ENCODE peak calls at places on chromosomes 11 and 22, in ten cellular contexts. X is AG10803, N is brain microvascular endothelial cell, U is thoracic aorta, L is fibroblast of mammary gland, G is astrocyte of the spinal cord, P is Peyer's patch, C is choroid plexus epithelial cell, B is uterus, W is bronchial epithelial cell. M is an unnamed sample.

GRCh38 chr11:105179542-105180278 is 40.1 kb upstream of the CARD18 start:
- DNase-seq in X (no peak), N (no peak), U (no peak), L (no peak), G (no peak), P (no peak), C (peak), B (no peak), W (no peak), M (no peak)

GRCh38 chr22:42202669-42203068 is 67.8 kb downstream of the TCF20 start:
- DNase-seq in X (peak), N (peak), U (no peak), L (peak), G (peak), P (no peak), C (peak), B (no peak), W (no peak), M (peak)

GRCh38 chr22:47564651-47565050 is 802.2 kb downstream of the TBC1D22A start:
- DNase-seq in X (no peak), N (no peak), U (no peak), L (no peak), G (no peak), P (no peak), C (no peak), B (no peak), W (no peak), M (no peak)

GRCh38 chr11:131025421-131026126 is 109.3 kb upstream of the SNX19 start:
- DNase-seq in X (no peak), N (no peak), U (no peak), L (no peak), G (no peak), P (no peak), C (no peak), B (no peak), W (no peak), M (no peak)

GRCh38 chr22:49973018-49973965 is 12.7 kb downstream of the PIM3 start:
- DNase-seq in X (peak), N (no peak), U (no peak), L (no peak), G (no peak), P (no peak), C (no peak), B (no peak), W (no peak), M (no peak)

GRCh38 chr11:59545179-59546020 is 34.1 kb downstream of the OR4D9 start:
- DNase-seq in X (no peak), N (peak), U (no peak), L (peak), G (peak), P (no peak), C (peak), B (no peak), W (peak), M (no peak)

GRCh38 chr22:46660604-46661201 is 40.5 kb downstream of the GRAMD4 start:
- DNase-seq in X (no peak), N (no peak), U (no peak), L (no peak), G (no peak), P (peak), C (no peak), B (no peak), W (no peak), M (no peak)

GRCh38 chr11:83175815-83176214 is 17.7 kb upstream of the ANKRD42 start:
- DNase-seq in X (no peak), N (no peak), U (no peak), L (no peak), G (no peak), P (peak), C (no peak), B (no peak), W (no peak), M (no peak)

GRCh38 chr11:67372993-67373915 is at the start of gene CLCF1:
- DNase-seq in X (peak), N (peak), U (no peak), L (peak), G (peak), P (peak), C (peak), B (peak), W (peak), M (no peak)

GRCh38 chr11:71201231-71201630 is 51.1 kb downstream of the SHANK2 start:
- DNase-seq in X (no peak), N (no peak), U (no peak), L (no peak), G (no peak), P (no peak), C (no peak), B (no peak), W (no peak), M (no peak)

GRCh38 chr11:118042126-118042525 is 34.8 kb upstream of the TMPRSS4 start:
- DNase-seq in X (no peak), N (no peak), U (no peak), L (no peak), G (no peak), P (no peak), C (no peak), B (no peak), W (no peak), M (no peak)

DNA sequence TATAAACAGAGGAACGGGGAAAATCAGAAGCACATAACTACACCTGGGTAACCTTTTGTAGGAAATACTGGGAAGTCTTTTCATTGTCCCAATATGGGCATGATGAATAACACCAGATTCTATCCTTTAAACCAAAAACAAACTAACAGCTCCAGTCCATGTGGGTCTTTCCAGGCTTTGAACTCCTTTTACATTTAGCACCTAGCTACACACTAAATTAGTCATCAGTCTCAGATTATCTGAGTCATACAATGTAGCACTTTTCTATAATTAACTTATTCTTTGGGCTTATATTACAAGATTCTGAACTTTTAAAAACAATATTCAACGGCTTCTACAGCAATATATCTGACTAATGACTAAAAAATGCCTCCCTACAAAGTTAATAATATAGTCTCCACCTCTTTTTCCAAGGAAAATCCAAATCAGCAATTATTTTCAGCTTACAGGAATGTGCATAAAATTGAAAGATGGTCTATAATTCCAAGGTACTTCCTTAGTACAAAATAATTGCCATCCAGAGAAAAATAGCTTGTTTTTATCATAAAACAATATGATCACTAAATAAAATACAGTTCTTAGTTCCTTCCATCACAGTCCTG is 26.3 kb downstream of the STK33 start:
- DNase-seq in X (peak), N (no peak), U (no peak), L (peak), G (peak), P (no peak), C (peak), B (no peak), W (peak), M (no peak)
- TF ChIP-seq CTCF in X (no peak), N (no peak), U (no peak), L (no peak), G (no peak), P (no peak), C (no peak), B (no peak), W (no peak), M (no peak)

DNA sequence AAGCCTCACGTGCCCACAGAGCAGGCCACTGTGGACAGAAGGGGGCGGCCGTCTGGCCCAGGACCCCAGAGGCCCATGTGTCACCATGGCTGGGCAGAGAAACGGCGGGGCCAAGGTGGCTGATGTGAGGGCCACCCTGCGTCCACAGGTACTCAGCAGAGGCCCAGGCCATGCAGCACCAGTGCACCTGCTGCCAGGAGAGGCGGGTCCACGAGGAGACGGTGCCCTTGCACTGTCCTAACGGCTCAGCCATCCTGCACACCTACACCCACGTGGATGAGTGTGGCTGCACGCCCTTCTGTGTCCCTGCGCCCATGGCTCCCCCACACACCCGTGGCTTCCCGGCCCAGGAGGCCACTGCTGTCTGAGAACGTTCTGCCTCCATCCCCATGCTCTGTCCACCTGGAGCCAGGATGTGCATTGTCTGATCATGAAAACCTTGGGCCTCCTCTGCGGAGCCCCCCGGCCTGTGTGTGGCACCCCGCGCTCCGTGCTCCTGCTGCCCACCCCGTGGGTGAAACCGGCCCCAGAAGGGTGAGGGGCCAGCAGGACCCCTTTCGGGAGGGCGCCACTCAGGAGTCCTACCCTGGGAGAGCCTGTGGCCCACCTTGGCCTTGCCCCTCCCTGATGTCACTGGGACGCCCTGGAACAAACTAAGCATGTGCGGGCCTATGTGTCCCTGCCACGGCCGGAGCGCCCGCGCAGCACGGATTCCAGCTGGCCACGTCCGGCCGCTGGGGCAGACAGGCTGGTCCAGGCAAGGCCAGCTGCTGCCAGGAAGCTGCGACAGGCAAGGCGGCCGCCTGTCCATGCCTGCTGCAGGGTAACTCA is 38.6 kb downstream of the MUC5B start:
- DNase-seq in X (no peak), N (no peak), U (no peak), L (no peak), G (no peak), P (no peak), C (no peak), B (no peak), W (no peak), M (no peak)
- H3K4me3 ChIP-seq in X (no peak), N (no peak), U (no peak), L (no peak), G (no peak), P (no peak), C (no peak), B (no peak), W (no peak), M (peak)

DNA sequence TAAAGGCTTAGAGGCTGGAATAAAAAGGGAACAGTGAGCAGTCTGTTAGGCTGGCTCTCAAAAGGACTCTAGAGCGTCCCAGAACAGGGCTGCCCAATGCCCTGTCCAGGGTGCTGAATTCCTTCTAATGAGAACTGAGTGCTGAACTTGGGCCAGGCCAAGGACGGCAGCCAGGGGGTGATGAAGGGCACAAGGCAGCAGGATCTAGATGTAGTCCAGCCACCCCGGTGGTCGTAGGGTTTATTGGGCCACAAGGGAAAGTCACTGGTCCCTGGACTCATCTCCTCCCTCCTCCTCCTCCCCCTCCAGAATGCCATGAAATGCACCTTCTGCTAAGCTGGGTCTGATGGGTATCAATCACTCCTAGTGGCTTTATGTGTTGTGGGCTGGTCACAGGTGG is 19.2 kb downstream of the NPTXR start:
- DNase-seq in X (peak), N (peak), U (no peak), L (peak), G (peak), P (peak), C (peak), B (no peak), W (peak), M (no peak)
- TF ChIP-seq CTCF in X (peak), N (peak), U (peak), L (peak), G (peak), P (no peak), C (peak), B (no peak), W (peak), M (peak)

DNA sequence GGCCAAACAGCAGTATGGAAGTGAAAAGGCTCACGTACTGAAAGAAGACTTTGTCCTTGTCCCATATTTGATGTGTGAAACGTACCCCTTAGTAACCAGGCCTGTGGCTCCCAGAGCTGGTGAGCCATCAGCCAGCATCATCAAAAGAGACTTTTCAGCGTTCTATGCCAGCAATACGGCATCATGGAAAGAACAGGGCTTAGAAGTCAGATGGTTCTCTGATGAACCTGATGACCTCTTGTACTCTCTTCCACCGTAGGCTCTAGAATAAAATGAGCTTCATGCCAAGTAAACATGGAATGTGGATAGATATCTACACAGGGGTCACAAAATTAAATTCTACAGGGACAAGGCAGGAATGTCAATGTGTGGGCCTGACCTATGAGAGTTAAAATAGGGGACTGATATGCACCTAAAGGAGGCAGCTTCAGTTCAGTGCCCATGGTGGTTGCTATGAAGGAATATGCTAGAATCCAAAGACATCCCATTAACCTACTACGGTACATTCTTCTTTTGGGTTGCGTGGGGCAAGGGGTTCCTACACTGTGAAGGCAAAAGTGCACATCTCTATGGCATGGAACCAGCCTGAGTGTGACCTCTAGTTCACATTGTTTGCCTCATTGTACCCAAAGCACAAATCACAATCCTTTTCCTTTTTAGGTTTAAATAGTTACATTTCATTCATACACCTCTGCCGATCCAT is 130.6 kb downstream of the ETS1 start:
- DNase-seq in X (no peak), N (no peak), U (no peak), L (no peak), G (no peak), P (no peak), C (no peak), B (no peak), W (no peak), M (no peak)
- H3K4me3 ChIP-seq in X (no peak), N (no peak), U (no peak), L (no peak), G (no peak), P (no peak), C (no peak), B (no peak), W (no peak), M (no peak)

DNA sequence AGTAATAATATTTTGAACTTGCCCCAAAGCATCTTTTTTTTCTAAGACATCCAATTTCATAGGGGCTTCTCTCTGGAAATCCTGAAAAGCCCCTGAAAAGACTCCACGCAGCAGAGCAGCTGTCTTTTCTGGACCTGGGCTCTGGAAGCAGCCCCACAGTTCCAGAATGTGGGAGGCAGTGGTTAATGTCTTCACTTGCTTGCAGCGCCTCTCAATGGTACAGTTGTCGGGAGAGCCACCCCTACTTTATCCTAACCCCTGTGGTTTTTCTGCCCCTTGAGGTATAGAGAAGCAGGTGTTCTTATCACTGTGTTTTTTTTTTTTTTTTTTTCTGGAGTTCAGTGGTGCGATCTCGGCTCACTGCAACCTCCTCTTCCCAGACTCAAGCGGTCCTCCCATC is 83.3 kb upstream of the SORL1-AS1 start:
- DNase-seq in X (no peak), N (no peak), U (no peak), L (no peak), G (no peak), P (no peak), C (no peak), B (no peak), W (no peak), M (no peak)
- TF ChIP-seq CTCF in X (no peak), N (no peak), U (no peak), L (no peak), G (no peak), P (no peak), C (no peak), B (no peak), W (no peak), M (no peak)

GRCh38 chr11:61792310-61793083 is at the start of the genes FEN1 and TMEM258:
- DNase-seq in X (peak), N (peak), U (peak), L (peak), G (peak), P (peak), C (peak), B (peak), W (peak), M (peak)

GRCh38 chr11:61794579-61794978 is 1.9 kb downstream of the FEN1 start:
- DNase-seq in X (no peak), N (no peak), U (no peak), L (peak), G (no peak), P (no peak), C (no peak), B (no peak), W (no peak), M (no peak)

GRCh38 chr11:61793084-61793828 is 545 bp downstream of the FEN1 start:
- DNase-seq in X (no peak), N (no peak), U (no peak), L (peak), G (no peak), P (no peak), C (no peak), B (no peak), W (peak), M (no peak)

GRCh38 chr11:61793829-61794204 is 1.1 kb downstream of the FEN1 start:
- DNase-seq in X (no peak), N (no peak), U (no peak), L (no peak), G (no peak), P (no peak), C (no peak), B (no peak), W (no peak), M (no peak)

DNA sequence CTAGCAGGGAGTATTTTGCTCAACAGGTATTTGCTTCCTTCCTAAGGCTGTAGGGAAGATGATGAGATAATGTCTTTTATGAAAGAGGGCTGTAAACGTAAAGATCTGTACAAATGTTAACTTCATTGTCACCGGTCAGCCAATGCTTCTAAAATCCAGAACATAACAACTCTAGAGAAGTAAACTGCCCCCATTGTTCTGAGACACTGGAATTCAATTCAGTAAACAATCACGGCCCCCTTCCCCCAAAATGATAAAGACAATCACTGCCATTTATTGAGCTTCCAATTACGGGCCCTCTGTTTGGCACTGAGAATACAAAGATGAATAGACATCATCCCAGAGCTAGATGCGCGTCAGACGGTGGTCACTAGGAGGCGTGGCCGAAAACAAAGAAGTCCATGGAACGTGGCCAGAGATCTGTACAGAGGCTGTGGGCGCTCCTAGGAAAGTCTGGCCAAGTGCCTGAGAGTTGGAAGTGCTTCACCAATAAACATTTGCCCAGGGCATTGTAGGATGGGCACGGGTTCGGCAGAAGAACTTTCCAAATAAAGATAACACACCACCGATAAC is 576 bp downstream of the TMEM258 start:
- DNase-seq in X (peak), N (peak), U (peak), L (peak), G (peak), P (peak), C (peak), B (peak), W (peak), M (peak)
- H3K4me3 ChIP-seq in X (peak), N (peak), U (peak), L (peak), G (peak), P (peak), C (peak), B (peak), W (peak), M (peak)

DNA sequence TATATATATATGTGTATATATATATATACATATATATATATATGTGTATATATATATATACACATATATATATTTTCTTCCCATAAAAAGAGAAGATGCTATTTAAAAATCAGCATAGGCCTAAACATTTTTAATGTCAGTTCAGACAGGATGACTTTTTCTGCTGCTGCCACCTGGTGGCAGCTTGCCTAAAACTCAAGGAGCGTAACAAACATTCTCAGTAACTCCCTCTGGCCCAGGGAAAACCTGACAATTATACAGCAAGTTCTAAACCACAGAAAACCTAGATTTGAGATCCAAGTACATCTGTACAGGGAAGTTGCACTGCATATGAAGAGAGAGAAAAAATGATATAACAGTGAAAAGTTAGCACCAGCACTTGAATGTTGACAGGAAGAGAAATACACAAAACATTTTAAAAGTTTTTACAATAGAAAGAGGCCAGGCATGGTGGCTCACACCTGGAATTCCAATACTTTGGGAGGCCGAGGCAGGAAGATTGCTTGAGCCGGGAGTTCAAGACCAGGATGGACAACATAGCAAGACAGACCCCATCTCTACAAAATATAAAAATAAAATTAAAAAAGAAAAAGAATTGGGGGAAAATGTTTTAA is 16.6 kb downstream of the OR8A1 start:
- DNase-seq in X (peak), N (peak), U (no peak), L (peak), G (peak), P (peak), C (peak), B (no peak), W (peak), M (peak)
- TF ChIP-seq CTCF in X (peak), N (peak), U (peak), L (peak), G (peak), P (peak), C (peak), B (peak), W (peak), M (peak)

M was measured in AG04449.